ENCODE peak calls at places on chromosomes 6 and 20, in six cellular contexts. One of them, this sample, is unnamed.

GRCh38 chr6:94052754-94053153 is 633.4 kb upstream of the EPHA7 start:
- DNase-seq in WERI-Rb-1: no peak
- DNase-seq in fibroblast of mammary gland: peak; percentile 41
- DNase-seq in NT2/D1: no peak
- DNase-seq in M059J: no peak
- DNase-seq in central memory CD8-positive, alpha-beta T cell: no peak
- DNase-seq in this sample: no peak

GRCh38 chr6:127514396-127515227 is 4.5 kb downstream of the MTCL3 start:
- DNase-seq in NT2/D1: peak; percentile 38
- DNase-seq in central memory CD8-positive, alpha-beta T cell: peak; percentile 10
- DNase-seq in M059J: no peak
- DNase-seq in fibroblast of mammary gland: peak; percentile 67
- DNase-seq in WERI-Rb-1: no peak
- DNase-seq in this sample: no peak

GRCh38 chr6:139636391-139636790 is 261.9 kb upstream of the CITED2 start:
- DNase-seq in WERI-Rb-1: no peak
- DNase-seq in M059J: no peak
- DNase-seq in central memory CD8-positive, alpha-beta T cell: no peak
- DNase-seq in NT2/D1: no peak
- DNase-seq in fibroblast of mammary gland: no peak
- DNase-seq in this sample: no peak

GRCh38 chr20:41622584-41622983 is 4.4 kb upstream of the CHD6 start:
- DNase-seq in WERI-Rb-1: no peak
- DNase-seq in central memory CD8-positive, alpha-beta T cell: no peak
- DNase-seq in M059J: no peak
- DNase-seq in NT2/D1: no peak
- DNase-seq in fibroblast of mammary gland: no peak
- DNase-seq in this sample: no peak

GRCh38 chr20:8385247-8385646 is 253.2 kb downstream of the PLCB1 start:
- DNase-seq in WERI-Rb-1: peak; percentile 91
- DNase-seq in M059J: no peak
- DNase-seq in fibroblast of mammary gland: peak; percentile 48
- DNase-seq in NT2/D1: peak; percentile 74
- DNase-seq in central memory CD8-positive, alpha-beta T cell: no peak
- DNase-seq in this sample: peak; percentile 21

GRCh38 chr6:86706449-86706848 is 230.9 kb upstream of the HTR1E start:
- DNase-seq in WERI-Rb-1: peak; percentile 14
- DNase-seq in M059J: no peak
- DNase-seq in fibroblast of mammary gland: no peak
- DNase-seq in NT2/D1: peak; percentile 18
- DNase-seq in central memory CD8-positive, alpha-beta T cell: no peak
- DNase-seq in this sample: peak; percentile 11

GRCh38 chr20:61159940-61160688 is 91.9 kb upstream of the CDH4 start:
- DNase-seq in central memory CD8-positive, alpha-beta T cell: no peak
- DNase-seq in fibroblast of mammary gland: no peak
- DNase-seq in NT2/D1: no peak
- DNase-seq in WERI-Rb-1: no peak
- DNase-seq in M059J: no peak
- DNase-seq in this sample: no peak

GRCh38 chr6:21987501-21987957 is 309.3 kb downstream of the PRL start:
- DNase-seq in fibroblast of mammary gland: peak; percentile 90
- DNase-seq in NT2/D1: no peak
- DNase-seq in central memory CD8-positive, alpha-beta T cell: no peak
- DNase-seq in M059J: peak; percentile 82
- DNase-seq in WERI-Rb-1: peak; percentile 86
- DNase-seq in this sample: peak; percentile 70

GRCh38 chr6:94651239-94651638 is 926.1 kb upstream of the MANEA start:
- DNase-seq in central memory CD8-positive, alpha-beta T cell: no peak
- DNase-seq in WERI-Rb-1: no peak
- DNase-seq in NT2/D1: no peak
- DNase-seq in M059J: no peak
- DNase-seq in fibroblast of mammary gland: no peak
- DNase-seq in this sample: no peak

GRCh38 chr6:35294308-35294945 is 3.2 kb upstream of the DEF6 start:
- DNase-seq in M059J: peak; percentile 39
- DNase-seq in WERI-Rb-1: peak; percentile 68
- DNase-seq in NT2/D1: peak; percentile 42
- DNase-seq in fibroblast of mammary gland: peak; percentile 28
- DNase-seq in central memory CD8-positive, alpha-beta T cell: no peak
- DNase-seq in this sample: peak; percentile 26

GRCh38 chr6:137341721-137342195 is 122.6 kb upstream of the IFNGR1 start:
- DNase-seq in M059J: peak; percentile 52
- DNase-seq in NT2/D1: no peak
- DNase-seq in fibroblast of mammary gland: peak; percentile 74
- DNase-seq in WERI-Rb-1: no peak
- DNase-seq in central memory CD8-positive, alpha-beta T cell: peak; percentile 29
- DNase-seq in this sample: peak; percentile 50

GRCh38 chr20:6008254-6008653 is 45.6 kb downstream of the LRRN4 start:
- DNase-seq in fibroblast of mammary gland: peak; percentile 97
- DNase-seq in NT2/D1: no peak
- DNase-seq in central memory CD8-positive, alpha-beta T cell: no peak
- DNase-seq in M059J: peak; percentile 89
- DNase-seq in WERI-Rb-1: no peak
- DNase-seq in this sample: peak; percentile 88

GRCh38 chr6:150254671-150255228 is 111.9 kb downstream of the PPP1R14C start:
- DNase-seq in M059J: no peak
- DNase-seq in fibroblast of mammary gland: no peak
- DNase-seq in WERI-Rb-1: no peak
- DNase-seq in central memory CD8-positive, alpha-beta T cell: no peak
- DNase-seq in NT2/D1: no peak
- DNase-seq in this sample: no peak

GRCh38 chr6:144252289-144252688 is 32.8 kb upstream of the UTRN start:
- DNase-seq in M059J: no peak
- DNase-seq in fibroblast of mammary gland: peak; percentile 61
- DNase-seq in WERI-Rb-1: no peak
- DNase-seq in NT2/D1: no peak
- DNase-seq in central memory CD8-positive, alpha-beta T cell: no peak
- DNase-seq in this sample: no peak

GRCh38 chr6:159832941-159833340 is 32.9 kb downstream of the PNLDC1 start:
- DNase-seq in fibroblast of mammary gland: no peak
- DNase-seq in NT2/D1: no peak
- DNase-seq in M059J: no peak
- DNase-seq in WERI-Rb-1: no peak
- DNase-seq in central memory CD8-positive, alpha-beta T cell: no peak
- DNase-seq in this sample: no peak

GRCh38 chr6:49401063-49401462 is 62.0 kb downstream of the MMUT start:
- DNase-seq in fibroblast of mammary gland: no peak
- DNase-seq in WERI-Rb-1: no peak
- DNase-seq in NT2/D1: no peak
- DNase-seq in central memory CD8-positive, alpha-beta T cell: no peak
- DNase-seq in M059J: peak; percentile 46
- DNase-seq in this sample: no peak

GRCh38 chr6:158798311-158798710 is 20.9 kb downstream of the EZR start:
- DNase-seq in NT2/D1: no peak
- DNase-seq in M059J: no peak
- DNase-seq in central memory CD8-positive, alpha-beta T cell: no peak
- DNase-seq in WERI-Rb-1: no peak
- DNase-seq in fibroblast of mammary gland: no peak
- DNase-seq in this sample: no peak

GRCh38 chr6:168095171-168095691 is 16.2 kb upstream of the FRMD1 start:
- DNase-seq in fibroblast of mammary gland: no peak
- DNase-seq in central memory CD8-positive, alpha-beta T cell: no peak
- DNase-seq in NT2/D1: no peak
- DNase-seq in WERI-Rb-1: no peak
- DNase-seq in M059J: no peak
- DNase-seq in this sample: no peak

GRCh38 chr6:33029297-33030184 is 20.1 kb upstream of the HLA-DOA start:
- DNase-seq in fibroblast of mammary gland: peak; percentile 1
- DNase-seq in WERI-Rb-1: peak; percentile 45
- DNase-seq in M059J: no peak
- DNase-seq in NT2/D1: no peak
- DNase-seq in central memory CD8-positive, alpha-beta T cell: peak; percentile 30
- DNase-seq in this sample: peak; percentile 3

GRCh38 chr20:36574278-36575065 is 1.1 kb downstream of the TGIF2 start:
- DNase-seq in WERI-Rb-1: peak; percentile 47
- DNase-seq in NT2/D1: no peak
- DNase-seq in M059J: peak; percentile 61
- DNase-seq in central memory CD8-positive, alpha-beta T cell: peak; percentile 34
- DNase-seq in fibroblast of mammary gland: peak; percentile 26
- DNase-seq in this sample: peak; percentile 36

GRCh38 chr6:116572162-116572561 is 858 bp downstream of the RWDD1 start:
- DNase-seq in fibroblast of mammary gland: peak; percentile 53
- DNase-seq in WERI-Rb-1: peak; percentile 45
- DNase-seq in NT2/D1: no peak
- DNase-seq in M059J: peak; percentile 43
- DNase-seq in central memory CD8-positive, alpha-beta T cell: no peak
- DNase-seq in this sample: no peak

GRCh38 chr6:37779111-37779800 is 40.3 kb upstream of the ZFAND3 start:
- DNase-seq in fibroblast of mammary gland: peak; percentile 24
- DNase-seq in M059J: peak; percentile 50
- DNase-seq in central memory CD8-positive, alpha-beta T cell: no peak
- DNase-seq in WERI-Rb-1: no peak
- DNase-seq in NT2/D1: no peak
- DNase-seq in this sample: no peak

GRCh38 chr6:105135056-105135455 is 44.8 kb downstream of the POPDC3 start:
- DNase-seq in NT2/D1: no peak
- DNase-seq in fibroblast of mammary gland: peak; percentile 43
- DNase-seq in central memory CD8-positive, alpha-beta T cell: no peak
- DNase-seq in WERI-Rb-1: peak; percentile 24
- DNase-seq in M059J: peak; percentile 65
- DNase-seq in this sample: peak; percentile 36

GRCh38 chr6:111564482-111564945 is 41.2 kb downstream of the TRAF3IP2 start:
- DNase-seq in central memory CD8-positive, alpha-beta T cell: no peak
- DNase-seq in NT2/D1: no peak
- DNase-seq in fibroblast of mammary gland: peak; percentile 88
- DNase-seq in M059J: peak; percentile 99
- DNase-seq in WERI-Rb-1: peak; percentile 80
- DNase-seq in this sample: peak; percentile 56

GRCh38 chr6:6751615-6752014 is 163.1 kb downstream of the LY86 start:
- DNase-seq in fibroblast of mammary gland: peak; percentile 33
- DNase-seq in NT2/D1: no peak
- DNase-seq in central memory CD8-positive, alpha-beta T cell: no peak
- DNase-seq in M059J: no peak
- DNase-seq in WERI-Rb-1: peak; percentile 22
- DNase-seq in this sample: no peak

GRCh38 chr20:50762435-50763201 is 31.2 kb downstream of the PARD6B start:
- DNase-seq in M059J: peak; percentile 91
- DNase-seq in fibroblast of mammary gland: peak; percentile 63
- DNase-seq in NT2/D1: no peak
- DNase-seq in central memory CD8-positive, alpha-beta T cell: no peak
- DNase-seq in WERI-Rb-1: no peak
- DNase-seq in this sample: peak; percentile 75

GRCh38 chr20:1870792-1871550 is 24.2 kb upstream of the SIRPA start:
- DNase-seq in M059J: no peak
- DNase-seq in NT2/D1: no peak
- DNase-seq in WERI-Rb-1: peak; percentile 29
- DNase-seq in fibroblast of mammary gland: no peak
- DNase-seq in central memory CD8-positive, alpha-beta T cell: no peak
- DNase-seq in this sample: no peak

GRCh38 chr6:16361121-16361520 is 122.7 kb downstream of the GMPR start:
- DNase-seq in NT2/D1: no peak
- DNase-seq in fibroblast of mammary gland: no peak
- DNase-seq in M059J: no peak
- DNase-seq in central memory CD8-positive, alpha-beta T cell: no peak
- DNase-seq in WERI-Rb-1: no peak
- DNase-seq in this sample: no peak